ENCODE peak calls at places on chromosome 12, in six cellular contexts. F, P, W, J, T and K are unnamed samples.

GRCh38 chr12:124939428-124940142 is 25.1 kb upstream of the UBC start:
- DNase-seq in F (peak), P (peak), W (peak), J (peak), T (peak), K (peak)

GRCh38 chr12:111812881-111813741 is 28.9 kb upstream of the MAPKAPK5 start:
- DNase-seq in F (peak), P (peak), W (peak), J (peak), T (peak), K (peak)

GRCh38 chr12:9331218-9331626 is 123.0 kb upstream of the PZP start:
- DNase-seq in F (no peak), P (peak), W (peak), J (peak), T (peak), K (peak)

GRCh38 chr12:130878193-130879185 is 6.6 kb downstream of the RAN start:
- DNase-seq in F (no peak), P (peak), W (no peak), J (no peak), T (no peak), K (no peak)

GRCh38 chr12:127241056-127241830 is 1025.7 kb upstream of the TMEM132C start:
- DNase-seq in F (no peak), P (no peak), W (no peak), J (no peak), T (no peak), K (no peak)

GRCh38 chr12:112537710-112538396 is 119.1 kb downstream of the PTPN11 start:
- DNase-seq in F (no peak), P (no peak), W (no peak), J (no peak), T (peak), K (no peak)

GRCh38 chr12:95277139-95277538 is 59.5 kb downstream of the VEZT start:
- DNase-seq in F (no peak), P (no peak), W (no peak), J (no peak), T (peak), K (no peak)

GRCh38 chr12:39867631-39868030 is 238.2 kb downstream of the SLC2A13 start:
- DNase-seq in F (no peak), P (no peak), W (no peak), J (no peak), T (no peak), K (no peak)

GRCh38 chr12:54191126-54191525 is 2.3 kb upstream of the SMUG1 start:
- DNase-seq in F (no peak), P (no peak), W (no peak), J (no peak), T (no peak), K (no peak)

GRCh38 chr12:92784356-92784755 is 81.6 kb downstream of the PLEKHG7 start:
- DNase-seq in F (no peak), P (no peak), W (no peak), J (no peak), T (peak), K (no peak)

GRCh38 chr12:82832091-82832490 is 145.4 kb downstream of the TMTC2 start:
- DNase-seq in F (no peak), P (no peak), W (no peak), J (no peak), T (no peak), K (no peak)

GRCh38 chr12:121857322-121858246 is 1.1 kb downstream of the HPD start:
- DNase-seq in F (no peak), P (no peak), W (peak), J (no peak), T (no peak), K (no peak)

GRCh38 chr12:131643581-131644452 is 67.1 kb upstream of the SFSWAP start:
- DNase-seq in F (no peak), P (no peak), W (no peak), J (no peak), T (no peak), K (no peak)

GRCh38 chr12:116368196-116369194 is 91.0 kb upstream of the MED13L start:
- DNase-seq in F (no peak), P (no peak), W (no peak), J (peak), T (no peak), K (peak)

GRCh38 chr12:106178582-106178981 is 39.8 kb upstream of the NUAK1 start:
- DNase-seq in F (no peak), P (no peak), W (no peak), J (no peak), T (no peak), K (no peak)

GRCh38 chr12:124236651-124237050 is 58.2 kb upstream of the RFLNA start:
- DNase-seq in F (no peak), P (no peak), W (no peak), J (no peak), T (peak), K (no peak)

GRCh38 chr12:66708704-66709443 is 30.0 kb upstream of the GRIP1 start:
- DNase-seq in F (no peak), P (no peak), W (no peak), J (no peak), T (no peak), K (no peak)

GRCh38 chr12:132066345-132066685 is 77.8 kb downstream of the DDX51 start:
- DNase-seq in F (no peak), P (peak), W (no peak), J (no peak), T (no peak), K (no peak)

GRCh38 chr12:108066583-108067234 is 62.4 kb upstream of the WSCD2 start:
- DNase-seq in F (no peak), P (no peak), W (no peak), J (no peak), T (no peak), K (no peak)

GRCh38 chr12:7907009-7907408 is 29.0 kb downstream of the SLC2A3 start:
- DNase-seq in F (no peak), P (no peak), W (peak), J (peak), T (no peak), K (peak)

GRCh38 chr12:74449872-74450271 is 87.8 kb upstream of the ATXN7L3B start:
- DNase-seq in F (no peak), P (no peak), W (no peak), J (no peak), T (peak), K (no peak)

GRCh38 chr12:57044856-57045255 is 5.1 kb downstream of the MYO1A start:
- DNase-seq in F (no peak), P (no peak), W (no peak), J (no peak), T (peak), K (no peak)

GRCh38 chr12:102512523-102512922 is 32.2 kb upstream of the IGF1 start:
- DNase-seq in F (no peak), P (no peak), W (no peak), J (no peak), T (no peak), K (no peak)

GRCh38 chr12:102513272-102513671 is 32.9 kb upstream of the IGF1 start:
- DNase-seq in F (no peak), P (no peak), W (no peak), J (no peak), T (no peak), K (no peak)

GRCh38 chr12:102511575-102511974 is 31.2 kb upstream of the IGF1 start:
- DNase-seq in F (no peak), P (no peak), W (no peak), J (no peak), T (no peak), K (no peak)

GRCh38 chr12:102514696-102515095 is 34.3 kb upstream of the IGF1 start:
- DNase-seq in F (no peak), P (no peak), W (no peak), J (no peak), T (no peak), K (no peak)

DNA sequence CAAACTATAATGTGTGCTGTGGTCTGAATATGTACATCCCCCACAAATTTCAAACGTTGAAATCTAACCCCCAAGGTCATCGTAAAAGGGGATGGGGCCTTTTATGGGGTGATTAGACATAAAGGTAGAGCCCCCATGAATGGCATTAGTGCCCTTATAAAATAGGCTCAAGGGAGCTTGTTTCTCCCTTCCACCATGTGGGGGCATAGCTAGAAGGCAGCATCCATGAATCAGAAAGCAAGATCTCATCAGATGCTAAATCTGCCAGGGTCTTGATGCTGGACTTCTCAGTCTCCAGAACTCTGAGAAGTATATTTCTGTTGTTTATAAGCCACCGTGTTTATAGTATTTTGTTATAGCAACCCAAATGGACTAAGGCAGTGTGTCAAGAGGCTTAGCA is 33.4 kb upstream of the IGF1 start:
- DNase-seq in F (no peak), P (no peak), W (no peak), J (no peak), T (no peak), K (no peak)
- TF ChIP-seq CTCF in F (no peak), P (no peak), W (no peak), J (no peak), T (peak), K (no peak)

DNA sequence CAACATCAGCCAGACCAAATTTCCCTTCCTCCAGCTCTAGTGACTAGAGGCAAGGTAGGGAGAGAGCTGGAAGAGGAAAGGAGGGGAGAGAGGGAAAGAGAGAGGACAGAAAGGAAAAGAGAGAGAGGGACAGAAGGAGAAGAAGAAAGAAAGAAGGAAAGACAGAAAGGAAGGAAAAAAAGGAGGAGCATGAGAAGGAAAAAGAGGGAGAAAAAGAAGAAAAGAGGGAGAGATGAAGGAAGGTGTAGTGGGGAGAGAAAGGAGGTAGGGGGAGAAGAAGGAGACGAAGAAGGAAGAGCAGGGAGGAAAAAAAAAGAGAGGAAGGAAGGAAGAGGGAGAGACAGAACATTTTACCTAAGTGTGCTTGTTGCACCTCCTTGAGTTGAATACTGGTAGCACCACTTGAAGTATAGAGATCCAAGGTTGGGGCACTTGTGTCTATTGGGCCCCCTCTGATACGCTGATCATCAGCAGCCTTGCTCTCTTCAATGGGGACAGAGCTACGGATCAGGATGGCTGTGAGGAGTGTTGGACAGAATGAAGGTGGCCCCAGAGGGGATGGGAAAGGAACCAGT is 232.5 kb downstream of the SUDS3 start:
- DNase-seq in F (no peak), P (no peak), W (no peak), J (no peak), T (no peak), K (no peak)
- TF ChIP-seq CTCF in F (no peak), P (no peak), W (no peak), J (no peak), T (no peak), K (no peak)

GRCh38 chr12:32148372-32148771 is 41.7 kb downstream of the BICD1 start:
- DNase-seq in F (no peak), P (no peak), W (no peak), J (no peak), T (no peak), K (no peak)

GRCh38 chr12:32151552-32151951 is 44.9 kb downstream of the BICD1 start:
- DNase-seq in F (no peak), P (no peak), W (no peak), J (no peak), T (no peak), K (no peak)

GRCh38 chr12:32149489-32149888 is 42.8 kb downstream of the BICD1 start:
- DNase-seq in F (no peak), P (no peak), W (no peak), J (no peak), T (no peak), K (no peak)

GRCh38 chr12:32155041-32155440 is 48.4 kb downstream of the BICD1 start:
- DNase-seq in F (no peak), P (no peak), W (no peak), J (no peak), T (no peak), K (no peak)

GRCh38 chr12:32151081-32151480 is 44.4 kb downstream of the BICD1 start:
- DNase-seq in F (no peak), P (no peak), W (no peak), J (no peak), T (no peak), K (no peak)
- TF ChIP-seq CTCF in F (no peak), P (no peak), W (no peak), J (no peak), T (no peak), K (no peak)

DNA sequence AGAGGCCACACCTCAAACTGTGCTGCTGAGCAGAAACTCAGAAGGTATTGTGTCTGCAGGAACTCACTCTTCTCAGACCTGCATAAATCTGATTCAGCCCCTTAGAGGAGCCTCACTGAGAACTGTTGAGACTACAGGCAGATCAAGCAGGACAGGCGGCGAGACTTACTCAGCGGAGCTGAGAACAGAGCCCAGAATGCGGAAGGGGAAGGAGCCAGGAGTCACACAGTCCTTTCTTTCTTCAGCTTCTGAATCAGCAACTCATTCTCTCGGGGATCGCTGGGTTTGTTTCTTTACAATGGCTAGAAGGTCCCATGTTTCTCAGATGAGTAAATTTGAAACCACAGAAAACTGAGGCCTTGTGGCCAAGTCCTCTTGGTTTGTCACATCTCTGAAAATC is 23.0 kb upstream of the EMP1 start:
- DNase-seq in F (peak), P (no peak), W (no peak), J (no peak), T (peak), K (no peak)
- TF ChIP-seq CTCF in F (no peak), P (no peak), W (no peak), J (no peak), T (no peak), K (no peak)

DNA sequence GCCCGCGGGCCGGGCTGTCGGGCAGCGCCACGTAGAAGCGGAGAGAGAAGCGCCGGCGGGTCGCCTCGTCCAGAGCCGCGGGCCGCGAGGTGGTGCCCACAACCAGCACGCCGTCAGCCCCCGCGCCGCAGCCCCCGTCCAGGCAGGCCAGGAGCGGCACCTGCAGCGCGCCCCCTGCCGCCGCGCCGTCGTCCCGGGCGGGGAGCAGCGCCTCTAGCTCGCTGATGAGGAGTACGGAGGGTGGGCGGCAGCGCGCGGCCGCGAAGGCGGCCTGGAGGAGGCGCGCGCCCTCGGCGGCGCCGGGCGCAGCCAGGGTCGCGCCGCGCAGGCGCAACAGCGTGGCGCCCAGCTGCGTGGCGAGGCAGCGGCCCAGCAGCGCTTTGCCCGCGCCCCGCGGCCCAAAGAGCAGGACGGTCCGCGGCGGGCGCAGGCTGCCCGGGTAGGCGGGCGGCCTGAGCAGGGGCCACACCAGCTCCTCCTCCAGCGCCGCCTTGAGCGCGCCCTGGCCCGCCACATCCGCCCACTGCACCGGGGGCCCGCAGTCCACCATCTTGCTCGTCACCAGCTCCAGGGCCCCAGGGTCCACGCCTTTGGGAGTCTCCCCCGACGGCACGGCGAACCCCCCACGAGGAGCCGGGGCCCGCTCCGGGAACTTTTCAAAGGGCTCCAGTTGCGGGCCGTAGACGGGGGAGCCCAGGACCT is 27.6 kb downstream of the FIGNL2 start:
- DNase-seq in F (no peak), P (peak), W (peak), J (peak), T (no peak), K (peak)
- TF ChIP-seq CTCF in F (no peak), P (no peak), W (peak), J (peak), T (no peak), K (peak)

GRCh38 chr12:2013527-2014223 is 9.4 kb upstream of the DCP1B start:
- DNase-seq in F (no peak), P (no peak), W (no peak), J (no peak), T (no peak), K (no peak)

GRCh38 chr12:2008677-2009076 is 4.4 kb upstream of the DCP1B start:
- DNase-seq in F (no peak), P (no peak), W (no peak), J (no peak), T (no peak), K (no peak)

GRCh38 chr12:2011641-2012607 is 7.7 kb upstream of the DCP1B start:
- DNase-seq in F (no peak), P (no peak), W (no peak), J (no peak), T (no peak), K (no peak)

GRCh38 chr12:2013111-2013510 is 8.9 kb upstream of the DCP1B start:
- DNase-seq in F (no peak), P (no peak), W (no peak), J (no peak), T (no peak), K (no peak)

GRCh38 chr12:2009623-2010022 is 5.4 kb upstream of the DCP1B start:
- DNase-seq in F (no peak), P (no peak), W (no peak), J (no peak), T (no peak), K (no peak)
- TF ChIP-seq CTCF in F (no peak), P (no peak), W (no peak), J (no peak), T (peak), K (peak)

DNA sequence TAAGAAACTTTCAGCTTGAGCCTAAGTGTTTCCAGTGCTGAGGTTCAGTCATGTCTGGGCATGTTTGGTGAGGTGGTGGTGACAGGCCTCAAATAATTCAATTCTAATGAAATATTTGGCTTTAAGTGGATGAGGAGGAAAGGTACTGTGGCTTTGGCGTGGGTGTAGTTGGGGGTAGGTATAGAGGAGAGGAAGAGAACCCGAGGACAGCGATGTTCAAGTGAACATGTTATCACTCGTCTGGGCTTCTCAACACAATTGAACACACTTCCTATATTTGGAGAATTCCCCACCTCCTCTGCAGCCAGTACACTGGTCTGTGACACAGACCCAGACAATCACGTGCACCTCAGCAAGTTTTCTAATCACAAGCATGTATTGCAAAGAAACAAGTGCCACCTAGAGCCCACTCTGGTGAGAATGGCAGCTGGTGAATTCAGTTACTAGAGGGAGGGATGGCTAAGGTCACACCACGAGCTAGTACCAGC is 53.0 kb downstream of the IFNG-AS1 start:
- DNase-seq in F (no peak), P (no peak), W (no peak), J (no peak), T (no peak), K (no peak)
- TF ChIP-seq CTCF in F (no peak), P (no peak), W (no peak), J (no peak), T (no peak), K (no peak)

DNA sequence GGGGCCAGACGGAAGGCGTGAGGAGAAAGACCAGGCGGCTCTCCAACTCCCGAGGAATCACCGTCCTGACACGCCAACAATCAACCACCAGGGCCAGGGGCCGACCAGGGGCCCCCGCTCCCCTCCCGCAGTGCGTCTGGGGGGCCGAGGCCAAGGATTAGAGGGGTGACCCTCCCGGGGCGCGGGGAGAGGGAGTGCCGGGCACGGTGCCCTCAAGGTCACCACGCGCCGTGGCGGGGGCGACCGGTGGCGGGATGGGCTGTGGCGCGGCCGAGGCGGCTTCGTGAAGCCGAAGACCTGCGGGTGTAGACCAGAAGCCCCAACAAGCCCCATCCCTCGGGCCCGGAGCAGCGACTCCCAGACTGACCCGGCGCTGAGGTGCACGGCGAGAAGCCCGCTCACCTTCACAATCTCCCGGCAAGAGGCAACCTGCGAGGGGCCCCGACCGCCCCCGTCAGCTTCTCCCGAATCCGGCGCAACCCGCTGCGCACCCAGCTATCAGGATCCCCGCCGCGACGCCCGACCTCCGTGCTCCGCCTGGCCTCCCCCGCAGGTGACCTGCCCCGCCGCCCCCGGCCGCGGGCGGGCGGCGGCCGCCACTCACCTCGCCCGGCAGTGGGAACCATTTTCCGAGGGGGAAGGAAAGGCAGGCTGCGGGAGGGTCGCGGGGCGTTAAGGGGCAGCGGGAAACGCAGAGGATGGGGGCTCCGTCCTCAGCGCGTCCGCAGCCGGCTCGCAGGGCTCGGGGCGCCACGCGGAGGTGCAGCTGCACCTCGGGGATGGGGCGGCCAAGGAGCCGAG is 446 bp downstream of the ATP2B1 start:
- DNase-seq in F (no peak), P (no peak), W (peak), J (peak), T (no peak), K (peak)
- TF ChIP-seq CTCF in F (peak), P (no peak), W (peak), J (no peak), T (no peak), K (peak)